ENCODE peak calls at places on chromosomes 16 and 17, in seven cellular contexts. One of them, this sample, is unnamed.
A peak's percentile ranks its signal among the peaks of the same experiment; 100 is the strongest.

GRCh38 chr17:61072648-61073047 is 327.0 kb upstream of the TBX2 start:
- DNase-seq in left ventricle myocardium inferior: no peak
- DNase-seq in lower leg skin: no peak
- DNase-seq in cardiac fibroblast: no peak
- DNase-seq in upper lobe of right lung: no peak
- DNase-seq in endothelial cell of umbilical vein: no peak
- DNase-seq in tibial nerve: no peak
- DNase-seq in this sample: no peak

GRCh38 chr16:53892155-53892554 is 188.2 kb downstream of the FTO start:
- DNase-seq in lower leg skin: no peak
- DNase-seq in tibial nerve: peak; percentile 54
- DNase-seq in left ventricle myocardium inferior: no peak
- DNase-seq in upper lobe of right lung: no peak
- DNase-seq in endothelial cell of umbilical vein: peak; percentile 72
- DNase-seq in cardiac fibroblast: peak; percentile 85
- DNase-seq in this sample: peak; percentile 45

GRCh38 chr17:78401246-78401645 is 22.8 kb downstream of the PGS1 start:
- DNase-seq in upper lobe of right lung: no peak
- DNase-seq in cardiac fibroblast: no peak
- DNase-seq in left ventricle myocardium inferior: no peak
- DNase-seq in tibial nerve: no peak
- DNase-seq in endothelial cell of umbilical vein: no peak
- DNase-seq in lower leg skin: no peak
- DNase-seq in this sample: peak; percentile 42

GRCh38 chr16:57367111-57367752 is 5.1 kb upstream of the CX3CL1 start:
- DNase-seq in tibial nerve: no peak
- DNase-seq in lower leg skin: no peak
- DNase-seq in endothelial cell of umbilical vein: peak; percentile 58
- DNase-seq in left ventricle myocardium inferior: no peak
- DNase-seq in cardiac fibroblast: peak; percentile 11
- DNase-seq in upper lobe of right lung: no peak
- DNase-seq in this sample: no peak

GRCh38 chr17:35315971-35316370 is 57.5 kb downstream of the SLFN11 start:
- DNase-seq in tibial nerve: no peak
- DNase-seq in lower leg skin: no peak
- DNase-seq in endothelial cell of umbilical vein: no peak
- DNase-seq in cardiac fibroblast: no peak
- DNase-seq in left ventricle myocardium inferior: no peak
- DNase-seq in upper lobe of right lung: no peak
- DNase-seq in this sample: no peak

GRCh38 chr16:28089205-28089991 is 25.9 kb upstream of the GSG1L start:
- DNase-seq in lower leg skin: no peak
- DNase-seq in left ventricle myocardium inferior: no peak
- DNase-seq in upper lobe of right lung: no peak
- DNase-seq in endothelial cell of umbilical vein: no peak
- DNase-seq in cardiac fibroblast: no peak
- DNase-seq in tibial nerve: no peak
- DNase-seq in this sample: no peak

GRCh38 chr17:82858376-82859126 is 18.7 kb upstream of the ZNF750 start:
- DNase-seq in endothelial cell of umbilical vein: no peak
- DNase-seq in left ventricle myocardium inferior: no peak
- DNase-seq in upper lobe of right lung: no peak
- DNase-seq in tibial nerve: no peak
- DNase-seq in cardiac fibroblast: no peak
- DNase-seq in lower leg skin: no peak
- DNase-seq in this sample: no peak

GRCh38 chr17:3917391-3917931 is 1.2 kb upstream of the P2RX1 start:
- DNase-seq in tibial nerve: no peak
- DNase-seq in cardiac fibroblast: peak; percentile 28
- DNase-seq in upper lobe of right lung: peak; percentile 77
- DNase-seq in lower leg skin: no peak
- DNase-seq in left ventricle myocardium inferior: peak; percentile 70
- DNase-seq in endothelial cell of umbilical vein: peak; percentile 31
- DNase-seq in this sample: no peak

GRCh38 chr17:44602390-44602789 is 45.1 kb downstream of the FZD2 start:
- DNase-seq in upper lobe of right lung: no peak
- DNase-seq in tibial nerve: no peak
- DNase-seq in cardiac fibroblast: no peak
- DNase-seq in left ventricle myocardium inferior: no peak
- DNase-seq in endothelial cell of umbilical vein: no peak
- DNase-seq in lower leg skin: no peak
- DNase-seq in this sample: no peak

GRCh38 chr17:72622661-72623433 is 469.6 kb downstream of the SLC39A11 start:
- DNase-seq in tibial nerve: no peak
- DNase-seq in left ventricle myocardium inferior: no peak
- DNase-seq in upper lobe of right lung: no peak
- DNase-seq in cardiac fibroblast: no peak
- DNase-seq in lower leg skin: no peak
- DNase-seq in endothelial cell of umbilical vein: no peak
- DNase-seq in this sample: no peak

GRCh38 chr16:84514874-84515835 is 10.7 kb upstream of the MEAK7 start:
- DNase-seq in cardiac fibroblast: no peak
- DNase-seq in lower leg skin: no peak
- DNase-seq in upper lobe of right lung: peak; percentile 76
- DNase-seq in endothelial cell of umbilical vein: no peak
- DNase-seq in left ventricle myocardium inferior: peak; percentile 30
- DNase-seq in tibial nerve: no peak
- DNase-seq in this sample: no peak

GRCh38 chr16:56360117-56361008 is 65.0 kb downstream of the AMFR start:
- DNase-seq in tibial nerve: no peak
- DNase-seq in cardiac fibroblast: no peak
- DNase-seq in lower leg skin: peak; percentile 82
- DNase-seq in upper lobe of right lung: no peak
- DNase-seq in endothelial cell of umbilical vein: no peak
- DNase-seq in left ventricle myocardium inferior: no peak
- DNase-seq in this sample: no peak

GRCh38 chr16:11361751-11362742 is 16.8 kb downstream of the RMI2 start:
- DNase-seq in endothelial cell of umbilical vein: no peak
- DNase-seq in cardiac fibroblast: no peak
- DNase-seq in tibial nerve: no peak
- DNase-seq in left ventricle myocardium inferior: no peak
- DNase-seq in upper lobe of right lung: peak; percentile 51
- DNase-seq in lower leg skin: no peak
- DNase-seq in this sample: peak; percentile 33

GRCh38 chr16:83404261-83404660 is 403.5 kb upstream of the HSBP1 start:
- DNase-seq in tibial nerve: no peak
- DNase-seq in left ventricle myocardium inferior: no peak
- DNase-seq in endothelial cell of umbilical vein: no peak
- DNase-seq in upper lobe of right lung: no peak
- DNase-seq in lower leg skin: no peak
- DNase-seq in cardiac fibroblast: peak; percentile 3
- DNase-seq in this sample: no peak

GRCh38 chr17:44331249-44331760 is 6.7 kb upstream of the SLC25A39 start:
- DNase-seq in left ventricle myocardium inferior: no peak
- DNase-seq in tibial nerve: peak; percentile 93
- DNase-seq in lower leg skin: peak; percentile 91
- DNase-seq in cardiac fibroblast: peak; percentile 83
- DNase-seq in endothelial cell of umbilical vein: peak; percentile 80
- DNase-seq in upper lobe of right lung: no peak
- DNase-seq in this sample: peak; percentile 81

GRCh38 chr16:81647527-81647926 is 131.6 kb upstream of the PLCG2 start:
- DNase-seq in cardiac fibroblast: peak; percentile 62
- DNase-seq in tibial nerve: no peak
- DNase-seq in lower leg skin: no peak
- DNase-seq in upper lobe of right lung: no peak
- DNase-seq in endothelial cell of umbilical vein: no peak
- DNase-seq in left ventricle myocardium inferior: no peak
- DNase-seq in this sample: peak; percentile 81

GRCh38 chr16:8376430-8376829 is 213.9 kb downstream of the TMEM114 start:
- DNase-seq in endothelial cell of umbilical vein: no peak
- DNase-seq in tibial nerve: no peak
- DNase-seq in left ventricle myocardium inferior: no peak
- DNase-seq in cardiac fibroblast: peak; percentile 2
- DNase-seq in lower leg skin: no peak
- DNase-seq in upper lobe of right lung: no peak
- DNase-seq in this sample: no peak

GRCh38 chr16:31323959-31324629 is 30.9 kb upstream of the ITGAX start:
- DNase-seq in cardiac fibroblast: no peak
- DNase-seq in endothelial cell of umbilical vein: no peak
- DNase-seq in lower leg skin: no peak
- DNase-seq in upper lobe of right lung: no peak
- DNase-seq in left ventricle myocardium inferior: no peak
- DNase-seq in tibial nerve: no peak
- DNase-seq in this sample: no peak

GRCh38 chr17:39246274-39246673 is 20.5 kb upstream of the STAC2 start:
- DNase-seq in upper lobe of right lung: no peak
- DNase-seq in lower leg skin: peak; percentile 40
- DNase-seq in left ventricle myocardium inferior: no peak
- DNase-seq in tibial nerve: no peak
- DNase-seq in cardiac fibroblast: no peak
- DNase-seq in endothelial cell of umbilical vein: no peak
- DNase-seq in this sample: no peak
- TF ChIP-seq CTCF in upper lobe of right lung: no peak
- TF ChIP-seq CTCF in lower leg skin: no peak
- TF ChIP-seq CTCF in left ventricle myocardium inferior: no peak
- TF ChIP-seq CTCF in tibial nerve: no peak
- TF ChIP-seq CTCF in cardiac fibroblast: peak; percentile 8
- TF ChIP-seq CTCF in endothelial cell of umbilical vein: no peak
- TF ChIP-seq CTCF in this sample: no peak

GRCh38 chr17:75590849-75591721 is 3.5 kb downstream of the MYO15B start:
- DNase-seq in endothelial cell of umbilical vein: no peak
- DNase-seq in lower leg skin: no peak
- DNase-seq in upper lobe of right lung: no peak
- DNase-seq in cardiac fibroblast: no peak
- DNase-seq in tibial nerve: no peak
- DNase-seq in left ventricle myocardium inferior: no peak
- DNase-seq in this sample: no peak

GRCh38 chr17:75589017-75589918 is 1.7 kb downstream of the MYO15B start:
- DNase-seq in endothelial cell of umbilical vein: peak; percentile 74
- DNase-seq in cardiac fibroblast: peak; percentile 78
- DNase-seq in upper lobe of right lung: peak; percentile 98
- DNase-seq in tibial nerve: peak; percentile 97
- DNase-seq in left ventricle myocardium inferior: peak; percentile 98
- DNase-seq in lower leg skin: peak; percentile 98
- DNase-seq in this sample: peak; percentile 94

GRCh38 chr17:75590314-75590761 is 2.7 kb downstream of the MYO15B start:
- DNase-seq in cardiac fibroblast: no peak
- DNase-seq in left ventricle myocardium inferior: no peak
- DNase-seq in lower leg skin: no peak
- DNase-seq in tibial nerve: no peak
- DNase-seq in endothelial cell of umbilical vein: no peak
- DNase-seq in upper lobe of right lung: no peak
- DNase-seq in this sample: no peak

GRCh38 chr17:75588546-75589016 is 981 bp downstream of the MYO15B start:
- DNase-seq in upper lobe of right lung: peak; percentile 84
- DNase-seq in cardiac fibroblast: no peak
- DNase-seq in endothelial cell of umbilical vein: no peak
- DNase-seq in lower leg skin: no peak
- DNase-seq in tibial nerve: no peak
- DNase-seq in left ventricle myocardium inferior: no peak
- DNase-seq in this sample: no peak

DNA sequence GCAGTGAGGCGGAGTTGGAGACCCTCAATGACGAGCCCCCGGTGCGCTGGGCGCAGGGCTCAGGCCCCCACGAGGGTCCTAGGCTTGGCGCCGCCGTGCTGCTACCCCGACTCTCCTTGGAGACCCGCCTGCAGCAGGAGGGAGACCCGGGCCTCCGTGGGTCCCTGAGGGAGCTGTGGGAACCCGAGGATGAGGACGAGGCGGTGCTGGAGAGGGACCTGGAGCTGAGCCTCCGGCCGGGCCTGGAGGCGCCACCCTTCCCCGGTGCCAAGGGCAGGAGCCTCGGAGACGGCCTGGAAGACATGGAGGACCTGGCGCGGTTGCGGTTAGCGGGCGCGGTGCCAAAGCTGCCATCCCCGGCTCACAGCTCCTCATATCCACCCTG is 2.3 kb downstream of the MYO15B start:
- DNase-seq in cardiac fibroblast: no peak
- DNase-seq in lower leg skin: no peak
- DNase-seq in upper lobe of right lung: peak; percentile 67
- DNase-seq in endothelial cell of umbilical vein: no peak
- DNase-seq in left ventricle myocardium inferior: peak; percentile 32
- DNase-seq in tibial nerve: no peak
- DNase-seq in this sample: no peak
- H3K4me3 ChIP-seq in cardiac fibroblast: no peak overlapping the region
- H3K4me3 ChIP-seq in lower leg skin: no peak overlapping the region
- H3K4me3 ChIP-seq in upper lobe of right lung: peak overlapping the region; percentile 74
- H3K4me3 ChIP-seq in endothelial cell of umbilical vein: no peak overlapping the region
- H3K4me3 ChIP-seq in left ventricle myocardium inferior: peak overlapping the region; percentile 77
- H3K4me3 ChIP-seq in tibial nerve: peak overlapping the region; percentile 87
- H3K4me3 ChIP-seq in this sample: no peak overlapping the region

GRCh38 chr17:5444209-5444608 is 5.3 kb upstream of the C1QBP start:
- DNase-seq in left ventricle myocardium inferior: no peak
- DNase-seq in endothelial cell of umbilical vein: no peak
- DNase-seq in upper lobe of right lung: no peak
- DNase-seq in cardiac fibroblast: no peak
- DNase-seq in lower leg skin: no peak
- DNase-seq in tibial nerve: no peak
- DNase-seq in this sample: no peak
- TF ChIP-seq CTCF in left ventricle myocardium inferior: no peak
- TF ChIP-seq CTCF in endothelial cell of umbilical vein: no peak
- TF ChIP-seq CTCF in upper lobe of right lung: no peak
- TF ChIP-seq CTCF in cardiac fibroblast: no peak
- TF ChIP-seq CTCF in lower leg skin: no peak
- TF ChIP-seq CTCF in tibial nerve: no peak
- TF ChIP-seq CTCF in this sample: no peak

DNA sequence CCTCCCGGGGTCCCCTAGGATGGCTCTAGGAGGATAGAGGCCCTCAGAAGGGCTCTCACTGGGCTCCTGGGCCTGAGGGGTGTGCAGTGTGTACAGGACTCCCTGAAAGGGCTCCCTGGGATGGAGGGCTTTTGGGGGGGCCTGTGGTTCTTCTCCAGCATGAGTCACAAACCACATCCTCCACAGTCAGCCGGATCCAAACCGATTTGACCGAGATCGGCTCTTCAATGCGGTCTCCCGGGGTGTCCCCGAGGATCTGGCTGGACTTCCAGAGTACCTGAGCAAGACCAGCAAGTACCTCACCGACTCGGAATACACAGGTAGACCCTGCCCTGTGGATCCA is 4.5 kb downstream of the TRPV2 start:
- DNase-seq in left ventricle myocardium inferior: no peak
- DNase-seq in tibial nerve: no peak
- DNase-seq in cardiac fibroblast: peak; percentile 80
- DNase-seq in upper lobe of right lung: no peak
- DNase-seq in lower leg skin: no peak
- DNase-seq in endothelial cell of umbilical vein: no peak
- DNase-seq in this sample: peak; percentile 82
- H3K4me3 ChIP-seq in left ventricle myocardium inferior: no peak overlapping the region
- H3K4me3 ChIP-seq in tibial nerve: no peak overlapping the region
- H3K4me3 ChIP-seq in cardiac fibroblast: no peak overlapping the region
- H3K4me3 ChIP-seq in upper lobe of right lung: no peak overlapping the region
- H3K4me3 ChIP-seq in lower leg skin: no peak overlapping the region
- H3K4me3 ChIP-seq in endothelial cell of umbilical vein: no peak overlapping the region
- H3K4me3 ChIP-seq in this sample: peak overlapping the region; percentile 7

GRCh38 chr17:33674685-33675084 is 381.6 kb upstream of the ASIC2 start:
- DNase-seq in upper lobe of right lung: no peak
- DNase-seq in lower leg skin: peak; percentile 89
- DNase-seq in tibial nerve: peak; percentile 68
- DNase-seq in cardiac fibroblast: peak; percentile 70
- DNase-seq in left ventricle myocardium inferior: peak; percentile 51
- DNase-seq in endothelial cell of umbilical vein: peak; percentile 67
- DNase-seq in this sample: peak; percentile 56
- TF ChIP-seq CTCF in upper lobe of right lung: peak; percentile 79
- TF ChIP-seq CTCF in lower leg skin: no peak
- TF ChIP-seq CTCF in tibial nerve: peak; percentile 61
- TF ChIP-seq CTCF in cardiac fibroblast: peak; percentile 71
- TF ChIP-seq CTCF in left ventricle myocardium inferior: peak; percentile 88
- TF ChIP-seq CTCF in endothelial cell of umbilical vein: peak; percentile 78
- TF ChIP-seq CTCF in this sample: peak; percentile 82

DNA sequence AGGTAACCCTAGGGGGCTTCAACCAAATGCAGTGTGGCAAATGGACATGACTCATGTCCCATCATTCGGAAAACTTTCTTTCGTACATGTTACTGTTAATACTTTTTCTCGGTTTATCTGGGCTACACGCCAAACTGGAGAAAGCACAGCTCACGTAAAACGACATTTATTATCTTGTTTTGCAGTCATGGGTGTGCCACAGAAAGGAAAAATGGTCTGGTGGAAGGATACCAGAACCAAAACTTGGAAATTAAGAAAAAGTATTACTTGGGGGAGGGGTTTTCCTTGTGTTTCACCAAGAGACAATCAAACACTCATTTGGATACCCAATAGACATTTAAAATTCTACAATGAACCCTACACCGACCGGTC is 23.6 kb downstream of the ALOX15B start:
- DNase-seq in upper lobe of right lung: no peak
- DNase-seq in tibial nerve: no peak
- DNase-seq in cardiac fibroblast: peak; percentile 59
- DNase-seq in lower leg skin: no peak
- DNase-seq in endothelial cell of umbilical vein: peak; percentile 60
- DNase-seq in left ventricle myocardium inferior: no peak
- DNase-seq in this sample: peak; percentile 50
- H3K4me3 ChIP-seq in upper lobe of right lung: no peak overlapping the region
- H3K4me3 ChIP-seq in tibial nerve: peak overlapping the region; percentile 17
- H3K4me3 ChIP-seq in cardiac fibroblast: peak overlapping the region; percentile 24
- H3K4me3 ChIP-seq in lower leg skin: no peak overlapping the region
- H3K4me3 ChIP-seq in endothelial cell of umbilical vein: no peak overlapping the region
- H3K4me3 ChIP-seq in left ventricle myocardium inferior: no peak overlapping the region
- H3K4me3 ChIP-seq in this sample: no peak overlapping the region